ENCODE peak calls at places on chromosomes 11 and 22, in four cellular contexts. S, G, L and F are unnamed samples.
A peak's percentile ranks its signal among the peaks of the same experiment; 100 is the strongest.

GRCh38 chr11:121681536-121681935 is 228.8 kb upstream of the SORL1-AS1 start:
- DNase-seq in S (no peak), G (no peak), L (no peak), F (no peak)

GRCh38 chr11:88631497-88631896 is 294.0 kb upstream of the CTSC start:
- DNase-seq in S (no peak), G (no peak), L (no peak), F (no peak)

GRCh38 chr22:41603873-41604332 is 14.3 kb upstream of the PMM1 start:
- DNase-seq in S (peak; percentile 10), G (no peak), L (peak; percentile 81), F (no peak)

GRCh38 chr11:121445071-121445768 is 6.9 kb upstream of the SORL1 start:
- DNase-seq in S (no peak), G (no peak), L (no peak), F (no peak)

GRCh38 chr22:33166206-33166605 is 108.0 kb upstream of the SYN3 start:
- DNase-seq in S (no peak), G (no peak), L (no peak), F (no peak)

GRCh38 chr11:78187366-78188011 is 937 bp downstream of the KCTD21 start:
- DNase-seq in S (no peak), G (no peak), L (peak; percentile 83), F (no peak)

GRCh38 chr11:41449483-41450050 is 9.9 kb downstream of the LRRC4C start:
- DNase-seq in S (no peak), G (no peak), L (no peak), F (no peak)

GRCh38 chr22:22111267-22111751 is 128.7 kb upstream of the TOP3B start:
- DNase-seq in S (no peak), G (no peak), L (peak; percentile 82), F (no peak)

GRCh38 chr11:44630511-44631210 is 65.2 kb downstream of the CD82 start:
- DNase-seq in S (peak; percentile 39), G (no peak), L (peak; percentile 7), F (no peak)

GRCh38 chr22:39627865-39628562 is 57.5 kb downstream of the CACNA1I start:
- DNase-seq in S (no peak), G (no peak), L (no peak), F (no peak)

GRCh38 chr11:12319734-12320387 is 57.5 kb upstream of the PARVA start:
- DNase-seq in S (no peak), G (no peak), L (no peak), F (no peak)

GRCh38 chr11:86874314-86875056 is 74.1 kb downstream of the PRSS23 start:
- DNase-seq in S (no peak), G (no peak), L (no peak), F (no peak)

GRCh38 chr22:37462983-37463382 is 23.2 kb downstream of the MFNG start:
- DNase-seq in S (no peak), G (peak; percentile 62), L (no peak), F (peak; percentile 72)

GRCh38 chr11:121429556-121429955 is 22.6 kb upstream of the SORL1 start:
- DNase-seq in S (no peak), G (no peak), L (no peak), F (no peak)

GRCh38 chr11:26951849-26952515 is 41.9 kb upstream of the FIBIN start:
- DNase-seq in S (no peak), G (no peak), L (no peak), F (no peak)

GRCh38 chr11:115745545-115746265 is 241.5 kb upstream of the CADM1 start:
- DNase-seq in S (no peak), G (no peak), L (no peak), F (no peak)

GRCh38 chr11:119671048-119671447 is 58.0 kb downstream of the NECTIN1 start:
- DNase-seq in S (no peak), G (no peak), L (no peak), F (no peak)

GRCh38 chr11:62241095-62241494 is 944 bp upstream of the SCGB1D2 start:
- DNase-seq in S (no peak), G (no peak), L (no peak), F (no peak)

GRCh38 chr11:90222459-90223247 is at the start of gene CHORDC1:
- DNase-seq in S (peak; percentile 97), G (peak; percentile 90), L (peak; percentile 90), F (peak; percentile 90)

GRCh38 chr11:19316434-19316833 is 75.7 kb upstream of the E2F8 start:
- DNase-seq in S (no peak), G (no peak), L (no peak), F (no peak)

GRCh38 chr11:74570266-74571061 is 21.9 kb upstream of the POLD3 start:
- DNase-seq in S (no peak), G (peak; percentile 52), L (peak; percentile 52), F (peak; percentile 57)

GRCh38 chr11:5596611-5597201 is at the start of gene TRIM6:
- DNase-seq in S (peak; percentile 84), G (peak; percentile 47), L (peak; percentile 42), F (peak; percentile 74)

GRCh38 chr11:73977856-73978519 is 4.7 kb downstream of the UCP2 start:
- DNase-seq in S (peak; percentile 63), G (no peak), L (no peak), F (no peak)

GRCh38 chr22:49020314-49020713 is 807.4 kb downstream of the BRD1 start:
- DNase-seq in S (peak; percentile 32), G (no peak), L (no peak), F (no peak)

GRCh38 chr11:79013509-79013908 is 427.3 kb downstream of the TENM4 start:
- DNase-seq in S (no peak), G (no peak), L (no peak), F (no peak)

DNA sequence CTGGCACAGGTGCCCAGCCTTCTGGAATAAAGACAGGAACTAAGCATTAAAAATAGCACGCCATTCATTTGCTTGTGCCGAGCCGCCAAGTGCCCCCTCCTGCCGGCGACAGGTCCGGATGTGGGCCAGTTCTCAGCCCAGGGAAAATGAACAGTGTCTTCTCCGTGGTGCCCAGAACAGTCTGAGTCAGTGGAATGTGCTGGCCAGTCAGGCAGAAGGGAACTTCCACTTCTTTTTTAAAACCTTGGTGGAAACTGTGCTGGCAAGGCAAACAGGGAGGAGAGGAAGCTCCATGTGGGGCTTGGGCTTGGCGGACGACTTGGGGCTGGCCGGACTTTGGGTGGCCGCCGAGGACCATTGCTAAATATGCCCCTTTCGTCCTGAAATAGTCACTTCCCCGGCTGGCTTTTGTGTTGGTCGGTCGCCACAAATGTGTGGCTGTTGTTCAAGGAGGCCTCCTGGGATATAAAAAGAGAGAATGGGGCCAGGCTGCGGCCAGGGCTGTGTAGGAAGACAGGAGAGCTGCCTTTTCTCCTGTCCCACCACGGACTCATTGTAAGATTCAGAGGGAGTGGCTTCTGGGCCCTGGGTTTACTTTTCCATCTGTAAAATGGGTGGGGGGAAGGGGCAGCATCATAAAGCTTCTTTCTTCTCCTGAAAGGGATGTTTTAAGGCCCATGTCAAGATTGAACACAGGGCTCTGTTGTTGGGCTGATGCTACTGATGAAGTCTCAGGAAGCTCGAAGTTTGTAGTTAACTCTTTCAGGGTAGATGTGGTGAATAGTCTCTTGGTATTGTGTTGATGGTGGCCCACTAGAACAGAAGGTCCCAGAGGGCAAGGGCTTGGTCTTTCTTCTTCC is 101.0 kb downstream of the PTPRJ start:
- DNase-seq in S (peak; percentile 79), G (no peak), L (no peak), F (no peak)
- TF ChIP-seq CTCF in S (no peak), G (no peak), L (no peak), F (no peak)

DNA sequence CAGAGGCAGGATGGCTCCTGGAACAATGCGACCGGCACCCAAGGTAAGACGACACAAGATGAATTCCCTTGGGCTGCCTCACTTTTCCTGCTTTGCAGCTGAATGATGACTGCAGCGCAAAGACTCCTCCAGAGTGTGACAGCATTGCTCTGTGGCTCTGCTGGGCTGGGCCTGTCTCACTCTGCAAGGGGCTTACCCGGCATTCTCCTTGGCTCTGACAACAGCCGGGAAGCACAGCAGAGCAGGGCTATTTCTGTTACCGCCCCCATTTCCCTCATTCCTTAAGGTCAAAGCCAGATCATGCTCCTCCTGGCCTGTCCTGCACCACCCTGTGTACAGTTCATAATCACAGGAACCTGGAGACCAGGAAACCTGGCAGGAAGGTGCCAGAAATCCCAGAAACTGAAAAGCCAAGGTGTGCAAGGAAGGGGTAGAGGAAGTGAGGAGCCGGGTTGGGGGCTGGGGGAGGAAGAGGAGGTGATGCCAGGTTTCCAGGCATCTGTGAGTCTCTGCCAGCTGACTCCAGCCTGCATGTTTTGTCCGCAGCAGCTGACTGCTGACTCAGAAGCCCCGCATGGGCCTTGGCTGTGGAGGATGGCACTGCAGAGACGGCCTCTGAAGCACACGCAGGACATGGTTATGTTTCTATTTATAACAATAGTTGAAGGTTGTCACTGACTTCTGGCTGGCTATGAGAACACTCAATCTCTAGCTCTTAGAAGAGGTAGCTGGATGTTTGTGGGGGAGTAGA is 113.6 kb downstream of the MICAL3 start:
- DNase-seq in S (peak; percentile 81), G (peak; percentile 60), L (peak; percentile 43), F (peak; percentile 80)
- TF ChIP-seq CTCF in S (peak; percentile 7), G (no peak), L (peak; percentile 47), F (peak; percentile 37)

GRCh38 chr11:130068986-130069683 is 559 bp upstream of the APLP2 start:
- DNase-seq in S (peak; percentile 94), G (peak; percentile 47), L (no peak), F (peak; percentile 63)
- TF ChIP-seq CTCF in S (peak; percentile 10), G (no peak), L (no peak), F (peak; percentile 16)

DNA sequence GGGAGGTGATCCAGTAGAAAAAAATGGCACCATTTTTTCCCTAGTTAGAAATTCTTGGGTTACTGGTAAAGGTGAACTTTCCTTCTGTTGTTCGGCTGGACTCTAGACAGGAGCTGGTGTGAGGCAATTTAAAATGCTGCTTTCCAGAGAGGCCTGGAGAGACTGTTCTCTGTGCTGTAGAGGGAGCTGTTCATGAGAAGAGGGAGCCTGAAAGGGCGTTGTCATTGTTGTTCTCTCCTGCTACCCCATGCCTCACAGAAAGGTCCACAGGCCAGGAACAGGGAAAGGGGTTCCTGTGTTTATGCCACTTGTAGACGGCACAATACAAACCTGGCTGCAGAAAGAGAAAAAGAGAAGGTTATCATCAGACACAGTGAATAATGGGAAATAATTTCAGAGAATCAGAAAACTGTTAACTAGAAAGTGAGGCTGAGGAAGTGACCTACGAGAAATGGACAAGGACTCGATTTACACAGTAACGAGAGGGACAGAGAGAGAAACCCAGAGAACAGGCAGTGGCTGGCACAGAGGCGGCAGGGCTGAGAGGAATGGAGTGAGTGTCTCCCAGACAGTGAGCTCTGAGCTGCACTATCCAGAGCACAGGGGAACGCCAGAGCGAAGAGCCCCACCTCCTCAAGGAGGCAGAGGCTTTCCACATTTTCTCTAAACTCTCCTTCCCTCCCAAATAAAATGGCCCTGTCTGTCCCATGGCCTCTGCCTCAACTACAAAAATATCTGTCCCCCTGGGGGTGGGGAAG is 109.2 kb downstream of the RRM1 start:
- DNase-seq in S (no peak), G (no peak), L (no peak), F (peak; percentile 64)
- TF ChIP-seq CTCF in S (no peak), G (no peak), L (no peak), F (peak; percentile 62)

GRCh38 chr11:133531971-133532651 is at the start of gene OPCML:
- DNase-seq in S (no peak), G (peak; percentile 17), L (no peak), F (peak; percentile 61)

GRCh38 chr11:133531450-133531849 is 851 bp downstream of the OPCML start:
- DNase-seq in S (no peak), G (no peak), L (no peak), F (no peak)

GRCh38 chr11:133530501-133530835 is 1.8 kb downstream of the OPCML start:
- DNase-seq in S (no peak), G (peak; percentile 20), L (no peak), F (peak; percentile 65)

GRCh38 chr11:133526790-133527189 is 5.5 kb downstream of the OPCML start:
- DNase-seq in S (no peak), G (no peak), L (no peak), F (no peak)

GRCh38 chr11:133529807-133530500 is 2.3 kb downstream of the OPCML start:
- DNase-seq in S (no peak), G (no peak), L (no peak), F (no peak)
- TF ChIP-seq CTCF in S (no peak), G (no peak), L (no peak), F (no peak)